ENCODE peak calls at places on chromosomes 7 and 10, in eight cellular contexts. V is H9, N is cardiac muscle cell, B is DND-41, R is AG04450, Z is breast epithelium, P is transverse colon, I is mammary epithelial cell. H is an unnamed sample. For H3K9me3, the result is how much of the 10 kb centered on the place peaks cover.

GRCh38 chr10:112955736-112956421 is 5.8 kb downstream of the TCF7L2 start:
- DNase-seq in V (no peak), N (peak), B (no peak), R (peak), Z (no peak), P (peak), I (peak), H (no peak)

GRCh38 chr7:2003931-2004812 is 228.6 kb downstream of the MAD1L1 start:
- DNase-seq in V (peak), N (no peak), B (no peak), R (no peak), Z (peak), P (no peak), I (no peak), H (no peak)

GRCh38 chr10:61795551-61795950 is 105.9 kb upstream of the ARID5B start:
- DNase-seq in V (peak), N (no peak), B (no peak), R (no peak), Z (no peak), P (no peak), I (no peak), H (no peak)

GRCh38 chr10:73871915-73872710 is 2.2 kb downstream of the CAMK2G start:
- DNase-seq in V (no peak), N (no peak), B (no peak), R (no peak), Z (no peak), P (peak), I (no peak), H (no peak)

GRCh38 chr10:70296406-70296899 is 12.6 kb upstream of the NPFFR1 start:
- DNase-seq in V (peak), N (peak), B (no peak), R (peak), Z (peak), P (peak), I (peak), H (no peak)

GRCh38 chr7:137992738-137993394 is 9.0 kb downstream of the CREB3L2 start:
- DNase-seq in V (no peak), N (peak), B (peak), R (peak), Z (no peak), P (peak), I (peak), H (no peak)

GRCh38 chr7:148042935-148043334 is 547.6 kb upstream of the C7orf33 start:
- DNase-seq in V (no peak), N (no peak), B (no peak), R (no peak), Z (no peak), P (no peak), I (no peak), H (no peak)

GRCh38 chr10:125828311-125828710 is 5.0 kb downstream of the BCCIP start:
- DNase-seq in V (no peak), N (no peak), B (no peak), R (no peak), Z (no peak), P (no peak), I (no peak), H (no peak)

GRCh38 chr10:125039354-125039769 is 97.4 kb downstream of the ZRANB1 start:
- DNase-seq in V (no peak), N (no peak), B (no peak), R (no peak), Z (no peak), P (no peak), I (no peak), H (no peak)

GRCh38 chr7:17105701-17106100 is 192.8 kb upstream of the AHR start:
- DNase-seq in V (no peak), N (no peak), B (no peak), R (no peak), Z (no peak), P (no peak), I (no peak), H (no peak)

GRCh38 chr7:114073711-114074110 is 154.9 kb upstream of the PPP1R3A start:
- DNase-seq in V (no peak), N (no peak), B (no peak), R (no peak), Z (no peak), P (no peak), I (no peak), H (no peak)

GRCh38 chr10:34698979-34699378 is 116.1 kb downstream of the PARD3 start:
- DNase-seq in V (no peak), N (peak), B (no peak), R (no peak), Z (no peak), P (no peak), I (peak), H (no peak)

GRCh38 chr10:71547841-71548493 is 151.2 kb downstream of the CDH23 start:
- DNase-seq in V (no peak), N (peak), B (no peak), R (no peak), Z (no peak), P (no peak), I (no peak), H (no peak)

GRCh38 chr10:27359792-27360320 is 119.3 kb upstream of the ACBD5 start:
- DNase-seq in V (no peak), N (no peak), B (no peak), R (no peak), Z (no peak), P (no peak), I (no peak), H (no peak)

GRCh38 chr10:27356738-27357137 is 116.1 kb upstream of the ACBD5 start:
- DNase-seq in V (no peak), N (no peak), B (no peak), R (no peak), Z (no peak), P (no peak), I (no peak), H (no peak)

GRCh38 chr10:27360581-27361172 is 120.1 kb upstream of the ACBD5 start:
- DNase-seq in V (peak), N (peak), B (peak), R (peak), Z (peak), P (peak), I (peak), H (peak)

GRCh38 chr10:27355918-27356573 is 115.4 kb upstream of the ACBD5 start:
- DNase-seq in V (no peak), N (peak), B (no peak), R (no peak), Z (no peak), P (no peak), I (no peak), H (no peak)
- TF ChIP-seq CTCF in V (peak), N (no peak), B (no peak), R (no peak), Z (no peak), P (no peak), I (no peak), H (no peak)

GRCh38 chr7:158083526-158084310 is 503.9 kb downstream of the PTPRN2 start:
- DNase-seq in V (no peak), N (no peak), B (no peak), R (no peak), Z (no peak), P (no peak), I (no peak), H (no peak)

GRCh38 chr7:158087196-158087595 is 500.4 kb downstream of the PTPRN2 start:
- DNase-seq in V (no peak), N (no peak), B (no peak), R (no peak), Z (no peak), P (no peak), I (no peak), H (no peak)

GRCh38 chr7:158082761-158083160 is 504.9 kb downstream of the PTPRN2 start:
- DNase-seq in V (no peak), N (no peak), B (no peak), R (no peak), Z (no peak), P (no peak), I (no peak), H (no peak)

GRCh38 chr7:158084555-158084954 is 503.1 kb downstream of the PTPRN2 start:
- DNase-seq in V (no peak), N (no peak), B (no peak), R (no peak), Z (no peak), P (no peak), I (no peak), H (no peak)

GRCh38 chr7:158085741-158086695 is 501.6 kb downstream of the PTPRN2 start:
- DNase-seq in V (no peak), N (no peak), B (no peak), R (no peak), Z (no peak), P (no peak), I (no peak), H (no peak)
- H3K9me3 ChIP-seq in V (under half), N (under half), B (under half), R (half or more), Z (under half), P (under half), I (under half), H (under half)

DNA sequence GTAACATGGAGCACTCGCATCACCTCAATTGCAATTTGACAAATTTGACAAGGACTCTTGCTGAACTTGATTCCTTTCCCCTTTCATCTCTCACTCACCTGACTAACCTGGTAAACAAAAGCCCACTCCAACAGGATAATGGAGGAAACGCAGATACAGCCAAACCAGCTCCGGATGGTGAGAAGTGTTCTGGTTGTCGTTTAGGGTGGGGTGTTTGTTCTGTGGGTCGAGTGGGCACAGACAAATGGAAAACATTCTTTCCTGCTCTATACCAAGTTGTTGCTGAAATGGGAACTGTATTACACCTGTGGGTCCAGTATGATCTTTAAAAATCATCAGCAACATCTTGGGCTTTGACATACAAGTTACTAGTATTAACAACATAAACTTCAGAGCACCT is 58.3 kb downstream of the CCDC186 start:
- DNase-seq in V (no peak), N (no peak), B (no peak), R (no peak), Z (no peak), P (no peak), I (no peak), H (no peak)
- TF ChIP-seq CTCF in V (no peak), N (no peak), B (no peak), R (no peak), Z (no peak), P (no peak), I (no peak), H (no peak)

GRCh38 chr10:130745831-130746230 is 565.7 kb downstream of the TCERG1L start:
- DNase-seq in V (no peak), N (no peak), B (no peak), R (no peak), Z (no peak), P (no peak), I (no peak), H (no peak)
- H3K9me3 ChIP-seq in V (under half), N (under half), B (under half), R (half or more), Z (under half), P (under half), I (under half), H (under half)

GRCh38 chr10:86099542-86100334 is 266.9 kb downstream of the GRID1 start:
- DNase-seq in V (no peak), N (no peak), B (no peak), R (no peak), Z (no peak), P (no peak), I (no peak), H (no peak)

GRCh38 chr10:86102031-86102430 is 264.6 kb downstream of the GRID1 start:
- DNase-seq in V (no peak), N (no peak), B (no peak), R (no peak), Z (no peak), P (no peak), I (no peak), H (no peak)

GRCh38 chr10:86103391-86104101 is 263.0 kb downstream of the GRID1 start:
- DNase-seq in V (no peak), N (no peak), B (no peak), R (no peak), Z (no peak), P (no peak), I (no peak), H (no peak)

GRCh38 chr10:86102446-86102845 is 264.1 kb downstream of the GRID1 start:
- DNase-seq in V (no peak), N (no peak), B (no peak), R (no peak), Z (no peak), P (no peak), I (no peak), H (no peak)

GRCh38 chr10:86100581-86101061 is 266.0 kb downstream of the GRID1 start:
- DNase-seq in V (peak), N (peak), B (peak), R (no peak), Z (no peak), P (no peak), I (no peak), H (no peak)
- TF ChIP-seq CTCF in V (peak), N (peak), B (peak), R (peak), Z (no peak), P (peak), I (peak), H (peak)

DNA sequence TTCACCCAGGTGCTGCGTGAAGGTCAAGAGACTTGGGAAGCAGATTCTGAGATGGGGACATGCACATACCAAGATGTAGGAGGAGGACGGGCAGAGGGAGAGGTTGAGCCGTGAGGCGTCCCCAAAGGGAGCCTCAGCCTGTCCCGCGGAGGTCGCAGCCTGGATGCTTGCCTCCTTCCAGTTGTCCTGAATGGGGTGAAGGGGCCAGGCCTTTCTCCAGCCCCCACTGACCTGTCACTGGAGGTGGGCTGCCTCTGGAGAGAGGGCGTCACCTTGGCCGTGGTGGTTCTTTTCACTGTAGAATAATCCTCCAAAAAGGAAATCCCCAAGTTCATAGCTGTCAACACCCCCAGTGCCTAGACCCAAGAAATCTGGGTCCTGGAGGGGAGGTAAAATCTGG is 283.0 kb upstream of the VSTM2A start:
- DNase-seq in V (no peak), N (no peak), B (no peak), R (no peak), Z (no peak), P (no peak), I (no peak), H (no peak)
- H3K9me3 ChIP-seq in V (under half), N (under half), B (under half), R (under half), Z (under half), P (under half), I (under half), H (under half)

GRCh38 chr10:76026931-76027330 is 595.5 kb downstream of the LRMDA start:
- DNase-seq in V (no peak), N (no peak), B (no peak), R (no peak), Z (no peak), P (no peak), I (no peak), H (no peak)
- TF ChIP-seq CTCF in V (peak), N (no peak), B (no peak), R (no peak), Z (no peak), P (no peak), I (peak), H (no peak)

DNA sequence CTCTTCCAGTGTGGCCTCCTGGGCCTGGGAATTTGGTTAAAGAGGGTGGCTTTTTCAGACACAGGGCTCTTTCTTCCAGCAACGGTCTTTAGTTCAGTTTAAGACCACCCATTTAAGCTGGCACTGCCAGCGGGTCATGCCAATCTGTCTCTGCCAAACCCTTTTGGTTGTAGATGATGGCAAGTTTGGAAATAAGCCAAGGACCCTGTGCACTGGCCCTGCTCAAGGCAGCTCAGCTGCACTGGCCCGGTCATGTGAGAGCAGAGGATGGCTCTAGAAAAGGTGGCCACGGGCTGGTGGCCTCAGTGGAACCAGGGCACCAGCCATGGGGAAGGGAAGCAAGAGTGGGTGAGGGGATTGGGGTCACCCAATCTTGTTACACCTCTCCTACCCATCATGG is 294.1 kb downstream of the GLRX3 start:
- DNase-seq in V (peak), N (no peak), B (no peak), R (no peak), Z (no peak), P (no peak), I (no peak), H (no peak)
- H3K9me3 ChIP-seq in V (under half), N (under half), B (under half), R (half or more), Z (under half), P (under half), I (under half), H (under half)

DNA sequence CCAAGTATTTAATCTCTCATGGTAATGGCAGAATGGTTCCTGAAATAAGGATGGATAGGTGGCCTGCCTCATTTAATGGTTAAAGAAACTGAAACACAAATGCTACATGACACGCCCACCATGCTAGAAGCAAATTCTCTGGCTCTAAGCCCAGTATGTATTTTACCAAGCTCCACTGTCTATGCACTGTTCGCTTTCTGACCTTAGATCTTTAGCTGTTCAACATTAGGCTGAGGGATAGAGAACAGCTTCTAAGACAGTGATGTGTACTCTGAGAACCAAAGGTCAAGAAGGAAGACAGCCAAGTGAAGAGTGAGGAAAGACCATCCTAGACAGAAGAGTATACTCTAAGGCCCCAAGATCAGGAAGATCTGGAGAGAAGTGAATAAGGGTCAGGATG is 26.6 kb downstream of the FAM3C start:
- DNase-seq in V (no peak), N (peak), B (no peak), R (no peak), Z (no peak), P (no peak), I (no peak), H (no peak)
- TF ChIP-seq CTCF in V (no peak), N (no peak), B (no peak), R (no peak), Z (no peak), P (no peak), I (no peak), H (no peak)